ENCODE peak calls at places on chromosomes 4 and X, in ten cellular contexts. I is endodermal cell, O is RWPE1, J is uterus, Z is K562, Y is transverse colon, W is heart right ventricle, C is lower lobe of right lung, N is GM12878, B is breast epithelium. E is an unnamed sample.

GRCh38 chrX:119753639-119754257 is 4.6 kb upstream of the SOWAHD start:
- DNase-seq in O (no peak), W (no peak), B (no peak), Z (peak), C (no peak), J (no peak), I (peak), Y (peak), N (no peak), E (peak)

GRCh38 chrX:70445197-70445656 is 592 bp downstream of the DLG3 start:
- DNase-seq in I (no peak), B (no peak), J (no peak), W (no peak), Y (no peak), C (no peak), Z (no peak), O (no peak), N (no peak), E (no peak)

GRCh38 chr4:25927361-25928040 is 13.5 kb downstream of the SMIM20 start:
- DNase-seq in Z (no peak), B (no peak), J (no peak), N (no peak), C (no peak), I (no peak), O (no peak), W (no peak), Y (no peak), E (no peak)

GRCh38 chrX:47174376-47174775 is 19.3 kb upstream of the UBA1 start:
- DNase-seq in N (no peak), B (no peak), Z (no peak), O (no peak), J (no peak), C (no peak), Y (no peak), I (no peak), W (no peak), E (no peak)

GRCh38 chr4:139873111-139873866 is 207.7 kb downstream of the MGST2 start:
- DNase-seq in C (no peak), O (no peak), Z (no peak), I (no peak), Y (no peak), W (no peak), N (no peak), J (no peak), B (no peak), E (no peak)

GRCh38 chrX:136395271-136395670 is 92.5 kb upstream of the BRS3 start:
- DNase-seq in I (no peak), N (no peak), J (no peak), Z (no peak), Y (no peak), C (no peak), O (peak), W (no peak), B (no peak), E (peak)

GRCh38 chrX:129831486-129831885 is 12.2 kb downstream of the ZDHHC9 start:
- DNase-seq in J (no peak), I (no peak), C (no peak), Y (peak), O (no peak), W (peak), B (no peak), Z (no peak), N (no peak), E (no peak)

GRCh38 chr4:183905081-183905592 is at the start of gene STOX2:
- DNase-seq in W (peak), B (peak), I (peak), C (peak), N (no peak), Z (no peak), Y (peak), J (peak), O (peak), E (peak)

GRCh38 chrX:20382518-20383291 is 116.0 kb upstream of the RPS6KA3 start:
- DNase-seq in Y (no peak), O (peak), I (no peak), B (no peak), Z (no peak), C (no peak), W (no peak), J (no peak), N (peak), E (peak)

GRCh38 chr4:147714575-147715401 is 17.1 kb upstream of the ARHGAP10 start:
- DNase-seq in W (no peak), C (no peak), I (no peak), Z (no peak), J (peak), N (no peak), B (peak), O (peak), Y (peak), E (no peak)

GRCh38 chrX:153361781-153362397 is 27.9 kb downstream of the ZNF275 start:
- DNase-seq in B (no peak), J (no peak), O (no peak), Z (no peak), W (no peak), N (no peak), Y (no peak), I (no peak), C (no peak), E (no peak)

GRCh38 chr4:163815776-163816175 is 321.3 kb downstream of the TMA16 start:
- DNase-seq in C (no peak), W (no peak), Y (no peak), Z (no peak), J (no peak), I (no peak), O (no peak), N (no peak), B (no peak), E (no peak)

GRCh38 chrX:123167621-123168020 is 16.5 kb upstream of the GRIA3 start:
- DNase-seq in Y (no peak), C (no peak), I (no peak), O (no peak), J (no peak), N (no peak), W (no peak), Z (no peak), B (no peak), E (no peak)

GRCh38 chr4:124804584-124804983 is 92.1 kb upstream of the ANKRD50 start:
- DNase-seq in Z (no peak), J (no peak), W (no peak), B (no peak), N (no peak), Y (no peak), I (no peak), O (no peak), C (no peak), E (no peak)

GRCh38 chr4:168831585-168831918 is 178.5 kb downstream of the CBR4 start:
- DNase-seq in N (no peak), W (no peak), Z (no peak), B (no peak), J (no peak), I (no peak), O (no peak), Y (no peak), C (no peak), E (peak)

GRCh38 chr4:168830777-168831512 is 179.1 kb downstream of the CBR4 start:
- DNase-seq in W (no peak), C (no peak), J (no peak), I (no peak), B (no peak), Y (no peak), N (no peak), Z (no peak), O (no peak), E (no peak)

GRCh38 chr4:168835880-168836454 is 174.1 kb downstream of the CBR4 start:
- DNase-seq in J (no peak), Y (no peak), C (no peak), Z (no peak), I (no peak), O (no peak), N (no peak), B (no peak), W (no peak), E (no peak)

GRCh38 chr4:168831919-168832745 is 177.9 kb downstream of the CBR4 start:
- DNase-seq in Y (peak), N (no peak), J (peak), I (peak), B (peak), Z (peak), W (peak), C (peak), O (peak), E (peak)

GRCh38 chr4:168832746-168833575 is 177.1 kb downstream of the CBR4 start:
- DNase-seq in I (peak), J (peak), C (no peak), W (peak), Z (no peak), O (peak), N (no peak), Y (peak), B (peak), E (no peak)
- TF ChIP-seq CTCF in I (peak), J (peak), C (no peak), W (peak), Z (no peak), O (no peak), N (no peak), Y (no peak), B (no peak), E (peak)

GRCh38 chr4:20289782-20290181 is 38.1 kb downstream of the SLIT2 start:
- DNase-seq in O (no peak), Z (no peak), W (no peak), Y (no peak), C (no peak), B (no peak), I (no peak), N (no peak), J (no peak), E (no peak)

GRCh38 chr4:20284990-20285389 is 33.3 kb downstream of the SLIT2 start:
- DNase-seq in W (no peak), I (no peak), Z (no peak), C (no peak), O (no peak), J (no peak), N (no peak), Y (no peak), B (no peak), E (peak)

GRCh38 chr4:20287246-20287645 is 35.5 kb downstream of the SLIT2 start:
- DNase-seq in B (no peak), W (no peak), J (no peak), Y (no peak), C (no peak), O (no peak), N (no peak), I (no peak), Z (no peak), E (no peak)

GRCh38 chr4:20288846-20289512 is 37.3 kb downstream of the SLIT2 start:
- DNase-seq in B (no peak), Y (no peak), C (no peak), W (no peak), N (no peak), J (no peak), I (no peak), O (peak), Z (no peak), E (no peak)

GRCh38 chr4:20288047-20288650 is 36.4 kb downstream of the SLIT2 start:
- DNase-seq in N (no peak), B (no peak), C (no peak), Y (no peak), O (no peak), W (no peak), Z (no peak), J (no peak), I (no peak), E (peak)
- H3K27ac ChIP-seq in N (no peak), B (no peak), C (no peak), Y (no peak), O (no peak), W (no peak), Z (no peak), J (no peak), I (no peak), E (no peak)

DNA sequence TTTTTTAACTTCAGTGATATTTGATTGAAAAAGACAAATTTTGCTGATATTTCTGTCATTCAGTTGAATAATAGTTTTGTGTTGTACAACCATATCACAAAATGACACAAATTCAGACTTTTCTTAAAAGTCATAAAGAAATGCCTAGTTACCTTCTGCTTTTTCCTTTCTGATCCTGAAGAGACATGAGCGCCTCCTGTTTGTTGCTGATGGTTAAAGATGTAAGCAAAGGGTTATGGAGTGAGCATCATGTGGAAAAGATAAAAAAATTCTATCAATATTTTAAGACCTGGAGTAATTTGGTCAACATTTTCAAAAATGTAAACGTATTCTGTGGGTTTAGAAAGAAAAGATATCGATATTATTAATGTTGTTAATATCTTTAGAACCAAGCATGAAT is 669.9 kb upstream of the NR3C2 start:
- DNase-seq in O (no peak), N (no peak), W (no peak), B (no peak), C (no peak), I (no peak), J (no peak), Z (no peak), Y (no peak), E (no peak)
- TF ChIP-seq CTCF in O (no peak), N (no peak), W (no peak), B (no peak), C (no peak), I (peak), J (no peak), Z (no peak), Y (no peak), E (no peak)

GRCh38 chr4:76663794-76664193 is 228.8 kb downstream of the SHROOM3 start:
- DNase-seq in B (no peak), Z (no peak), W (no peak), I (no peak), Y (no peak), N (no peak), C (no peak), O (no peak), J (no peak), E (no peak)
- H3K27ac ChIP-seq in B (no peak), Z (no peak), W (no peak), I (no peak), Y (peak), N (no peak), C (no peak), O (no peak), J (no peak), E (no peak)

GRCh38 chr4:143586080-143586479 is 72.6 kb downstream of the SMARCA5 start:
- DNase-seq in C (no peak), B (no peak), J (no peak), O (no peak), I (no peak), Y (no peak), N (no peak), W (no peak), Z (no peak), E (peak)

GRCh38 chr4:143585548-143585947 is 72.0 kb downstream of the SMARCA5 start:
- DNase-seq in B (no peak), J (no peak), Z (no peak), N (no peak), I (no peak), O (no peak), Y (no peak), C (no peak), W (no peak), E (no peak)

DNA sequence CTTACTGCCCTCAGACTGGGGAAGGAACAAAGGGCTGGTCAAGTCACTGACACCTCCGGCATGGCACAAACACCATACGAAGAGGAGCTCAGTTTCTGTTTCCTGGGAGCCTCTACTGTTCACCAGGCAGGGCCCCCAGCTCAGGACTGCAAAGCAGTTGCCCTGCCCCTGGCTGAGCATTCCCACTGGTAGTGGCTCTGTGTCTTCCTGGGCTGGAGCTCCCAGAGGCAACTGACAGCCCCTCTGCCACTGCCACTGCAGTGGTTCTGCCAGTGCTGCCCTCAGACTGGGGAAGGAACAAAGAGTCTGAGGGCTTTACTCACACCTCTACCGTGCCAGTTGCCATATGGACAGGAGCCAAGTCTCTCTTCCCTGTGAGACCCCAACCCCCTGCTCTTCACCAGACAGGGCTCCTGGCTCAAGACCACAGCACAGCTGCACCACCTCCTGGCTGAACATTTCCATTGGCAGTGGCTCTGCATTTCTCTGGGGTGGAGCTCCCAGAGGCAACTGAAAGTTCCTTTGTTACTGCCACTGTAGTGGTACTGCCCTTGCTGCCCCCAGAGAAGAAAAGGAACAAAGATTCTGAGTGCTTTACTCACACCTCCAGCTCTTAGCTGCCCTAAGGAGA is 67.9 kb downstream of the SMARCA5 start:
- DNase-seq in N (no peak), B (no peak), J (no peak), I (peak), Y (no peak), O (no peak), Z (no peak), C (no peak), W (no peak), E (no peak)
- TF ChIP-seq CTCF in N (no peak), B (no peak), J (no peak), I (peak), Y (no peak), O (no peak), Z (peak), C (no peak), W (no peak), E (no peak)

GRCh38 chr4:2415881-2416563 is 2.4 kb downstream of the ZFYVE28 start:
- DNase-seq in C (no peak), O (no peak), B (no peak), Y (no peak), J (no peak), N (no peak), I (peak), Z (no peak), W (no peak), E (no peak)
- H3K27ac ChIP-seq in C (peak), O (no peak), B (peak), Y (peak), J (no peak), N (no peak), I (no peak), Z (peak), W (peak), E (no peak)

E was measured in cardiac muscle cell.